ENCODE peak calls at places on chromosomes 11 and 22, in four cellular contexts. K is GM12878, G is H1, H is HepG2. A is an unnamed sample.

GRCh38 chr11:8834379-8834778 is 76.6 kb upstream of the AKIP1 start:
- DNase-seq in K (no peak), G (no peak), H (no peak), A (no peak)

GRCh38 chr11:79940165-79940564 is 499.3 kb upstream of the TENM4 start:
- DNase-seq in K (no peak), G (no peak), H (no peak), A (no peak)

GRCh38 chr11:86089659-86090058 is 20.8 kb upstream of the PICALM start:
- DNase-seq in K (no peak), G (no peak), H (no peak), A (no peak)

GRCh38 chr11:47220401-47220821 is 5.6 kb downstream of the DDB2 start:
- DNase-seq in K (no peak), G (no peak), H (peak), A (no peak)

GRCh38 chr11:110613526-110613925 is 98.7 kb downstream of the ARHGAP20 start:
- DNase-seq in K (no peak), G (no peak), H (no peak), A (no peak)

GRCh38 chr11:58907780-58908179 is 31.5 kb upstream of the GLYATL1 start:
- DNase-seq in K (no peak), G (no peak), H (no peak), A (no peak)

GRCh38 chr11:73152861-73153483 is 10.9 kb upstream of the FCHSD2 start:
- DNase-seq in K (peak), G (no peak), H (no peak), A (no peak)

GRCh38 chr11:44269369-44270351 is 40.3 kb downstream of the ALX4 start:
- DNase-seq in K (no peak), G (no peak), H (no peak), A (no peak)

GRCh38 chr11:14819596-14819995 is 72.4 kb downstream of the CYP2R1 start:
- DNase-seq in K (no peak), G (no peak), H (no peak), A (no peak)

GRCh38 chr22:42786606-42787356 is 66.1 kb upstream of the A4GALT start:
- DNase-seq in K (no peak), G (no peak), H (no peak), A (no peak)

GRCh38 chr11:14073821-14074529 is 111.5 kb downstream of the SPON1 start:
- DNase-seq in K (no peak), G (no peak), H (no peak), A (no peak)

GRCh38 chr11:62725686-62726085 is 1.6 kb downstream of the HNRNPUL2 start:
- DNase-seq in K (no peak), G (no peak), H (peak), A (no peak)

GRCh38 chr11:123473941-123474668 is 44.0 kb downstream of the GRAMD1B start:
- DNase-seq in K (no peak), G (no peak), H (no peak), A (no peak)

GRCh38 chr11:123129920-123130319 is 65.1 kb downstream of the CLMP start:
- DNase-seq in K (no peak), G (no peak), H (no peak), A (no peak)

GRCh38 chr11:38791346-38791961 is 2193.4 kb upstream of the RAG2 start:
- DNase-seq in K (no peak), G (no peak), H (peak), A (peak)

GRCh38 chr22:33129621-33130020 is 71.4 kb upstream of the SYN3 start:
- DNase-seq in K (no peak), G (no peak), H (no peak), A (no peak)

GRCh38 chr11:120329556-120329955 is 4.5 kb downstream of the TLCD5 start:
- DNase-seq in K (no peak), G (no peak), H (no peak), A (no peak)

GRCh38 chr11:35235944-35236666 is 97.1 kb downstream of the CD44 start:
- DNase-seq in K (no peak), G (no peak), H (no peak), A (no peak)

GRCh38 chr11:87352759-87353707 is 315.3 kb downstream of the TMEM135 start:
- DNase-seq in K (no peak), G (peak), H (peak), A (peak)

GRCh38 chr11:64914123-64914522 is 2.9 kb downstream of the ATG2A start:
- DNase-seq in K (no peak), G (no peak), H (no peak), A (no peak)

GRCh38 chr11:125174686-125175085 is 10.1 kb downstream of the PKNOX2 start:
- DNase-seq in K (no peak), G (no peak), H (no peak), A (no peak)

GRCh38 chr11:35983965-35984364 is 40.1 kb downstream of the LDLRAD3 start:
- DNase-seq in K (no peak), G (no peak), H (no peak), A (no peak)

GRCh38 chr11:86463120-86463519 is 88.4 kb downstream of the CCDC81 start:
- DNase-seq in K (no peak), G (no peak), H (no peak), A (no peak)

GRCh38 chr11:102850973-102851745 is 7.8 kb upstream of the MMP3 start:
- DNase-seq in K (no peak), G (no peak), H (no peak), A (no peak)

GRCh38 chr22:25160120-25160996 is 39.3 kb upstream of the CRYBB3 start:
- DNase-seq in K (no peak), G (no peak), H (no peak), A (no peak)

GRCh38 chr11:29005401-29005980 is 897.3 kb downstream of the METTL15 start:
- DNase-seq in K (no peak), G (no peak), H (peak), A (no peak)

GRCh38 chr22:26631282-26631681 is 9.5 kb downstream of the CRYBA4 start:
- DNase-seq in K (no peak), G (no peak), H (no peak), A (no peak)

GRCh38 chr11:907668-908067 is 2.9 kb downstream of the CHID1 start:
- DNase-seq in K (peak), G (no peak), H (no peak), A (no peak)

GRCh38 chr11:63720611-63721010 is 39.3 kb downstream of the RTN3 start:
- DNase-seq in K (no peak), G (no peak), H (no peak), A (no peak)

GRCh38 chr11:96154802-96155520 is 188.0 kb downstream of the MAML2 start:
- DNase-seq in K (no peak), G (no peak), H (no peak), A (no peak)

GRCh38 chr11:37788141-37788877 is 1190.3 kb upstream of the RAG2 start:
- DNase-seq in K (no peak), G (no peak), H (no peak), A (no peak)

GRCh38 chr11:121376135-121376534 is 76.0 kb upstream of the SORL1 start:
- DNase-seq in K (no peak), G (no peak), H (no peak), A (no peak)

GRCh38 chr11:12791245-12791644 is 117.0 kb downstream of the TEAD1 start:
- DNase-seq in K (no peak), G (no peak), H (no peak), A (no peak)
- TF ChIP-seq SP1 in K (no peak), G (no peak), H (no peak), A (no peak)

GRCh38 chr22:46330426-46330825 is 5.1 kb upstream of the TRMU start:
- DNase-seq in K (no peak), G (no peak), H (no peak), A (no peak)

GRCh38 chr22:46331496-46331895 is 4.0 kb upstream of the TRMU start:
- DNase-seq in K (no peak), G (no peak), H (no peak), A (no peak)

GRCh38 chr22:46328797-46329196 is 6.7 kb upstream of the TRMU start:
- DNase-seq in K (no peak), G (no peak), H (no peak), A (no peak)

GRCh38 chr22:46328066-46328465 is 7.4 kb upstream of the TRMU start:
- DNase-seq in K (no peak), G (no peak), H (no peak), A (no peak)

GRCh38 chr22:46329616-46330015 is 5.9 kb upstream of the TRMU start:
- DNase-seq in K (no peak), G (no peak), H (no peak), A (no peak)
- TF ChIP-seq SUZ12 in K (no peak), G (no peak), H (no peak), A (no peak)

DNA sequence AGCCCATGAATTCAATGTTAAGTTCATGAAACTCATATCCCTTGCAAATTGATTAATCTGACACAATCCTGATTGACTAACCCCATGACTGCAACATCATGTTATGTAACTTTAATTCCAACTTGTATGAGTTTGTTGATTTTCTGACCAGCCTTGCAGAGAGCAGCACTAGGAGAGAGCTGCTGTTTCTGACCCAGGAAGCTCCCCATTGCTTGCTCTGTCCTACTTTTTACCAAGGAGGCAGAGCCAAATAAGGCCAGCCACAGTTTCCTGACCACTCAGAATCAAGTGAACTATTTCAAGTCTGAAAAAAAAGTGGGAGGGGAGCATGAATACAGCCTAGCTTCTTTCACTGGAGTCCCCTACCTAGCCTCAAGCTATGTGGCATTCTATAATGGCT is 13.2 kb downstream of the MPZL3 start:
- DNase-seq in K (no peak), G (no peak), H (no peak), A (no peak)
- TF ChIP-seq SP1 in K (no peak), G (no peak), H (no peak), A (no peak)

DNA sequence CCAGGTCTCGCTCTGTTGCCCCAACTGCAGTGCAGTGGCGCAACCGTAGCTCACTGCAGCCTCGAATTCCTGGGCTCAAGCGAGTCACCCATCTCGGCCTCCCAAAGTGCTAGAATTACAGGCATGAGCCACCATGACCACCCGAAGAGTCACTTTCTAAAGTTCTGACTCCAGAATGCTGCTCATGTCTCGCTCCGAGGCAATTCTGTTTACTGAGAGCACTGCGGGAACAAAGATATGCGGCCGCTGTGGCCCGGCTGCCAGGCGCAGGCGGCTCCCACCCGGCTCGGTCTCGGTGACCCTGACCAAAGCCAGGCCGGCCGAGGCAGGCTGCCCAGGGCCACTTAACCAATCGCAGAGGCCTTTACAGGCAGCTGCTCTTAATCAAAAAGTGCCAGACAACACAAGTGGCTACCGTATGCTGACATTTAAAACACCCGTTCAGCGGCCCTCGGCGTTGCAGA is 78.7 kb downstream of the PHF21B start:
- DNase-seq in K (no peak), G (no peak), H (no peak), A (no peak)
- TF ChIP-seq SUZ12 in K (no peak), G (no peak), H (no peak), A (no peak)

GRCh38 chr22:37999640-38000272 is 15.4 kb upstream of the SOX10 start:
- DNase-seq in K (no peak), G (no peak), H (no peak), A (peak)
- TF ChIP-seq SP1 in K (no peak), G (no peak), H (no peak), A (no peak)

GRCh38 chr11:100512475-100512874 is 174.6 kb upstream of the ARHGAP42 start:
- DNase-seq in K (no peak), G (no peak), H (no peak), A (no peak)

GRCh38 chr11:100515087-100515486 is 172.0 kb upstream of the ARHGAP42 start:
- DNase-seq in K (no peak), G (no peak), H (no peak), A (no peak)
- TF ChIP-seq SUZ12 in K (no peak), G (no peak), H (no peak), A (no peak)

GRCh38 chr22:28869736-28870135 is 13.6 kb upstream of the ZNRF3 start:
- DNase-seq in K (no peak), G (no peak), H (no peak), A (no peak)

GRCh38 chr22:28874816-28875320 is 8.5 kb upstream of the ZNRF3 start:
- DNase-seq in K (no peak), G (no peak), H (no peak), A (no peak)

GRCh38 chr22:28874061-28874460 is 9.3 kb upstream of the ZNRF3 start:
- DNase-seq in K (no peak), G (no peak), H (no peak), A (no peak)

DNA sequence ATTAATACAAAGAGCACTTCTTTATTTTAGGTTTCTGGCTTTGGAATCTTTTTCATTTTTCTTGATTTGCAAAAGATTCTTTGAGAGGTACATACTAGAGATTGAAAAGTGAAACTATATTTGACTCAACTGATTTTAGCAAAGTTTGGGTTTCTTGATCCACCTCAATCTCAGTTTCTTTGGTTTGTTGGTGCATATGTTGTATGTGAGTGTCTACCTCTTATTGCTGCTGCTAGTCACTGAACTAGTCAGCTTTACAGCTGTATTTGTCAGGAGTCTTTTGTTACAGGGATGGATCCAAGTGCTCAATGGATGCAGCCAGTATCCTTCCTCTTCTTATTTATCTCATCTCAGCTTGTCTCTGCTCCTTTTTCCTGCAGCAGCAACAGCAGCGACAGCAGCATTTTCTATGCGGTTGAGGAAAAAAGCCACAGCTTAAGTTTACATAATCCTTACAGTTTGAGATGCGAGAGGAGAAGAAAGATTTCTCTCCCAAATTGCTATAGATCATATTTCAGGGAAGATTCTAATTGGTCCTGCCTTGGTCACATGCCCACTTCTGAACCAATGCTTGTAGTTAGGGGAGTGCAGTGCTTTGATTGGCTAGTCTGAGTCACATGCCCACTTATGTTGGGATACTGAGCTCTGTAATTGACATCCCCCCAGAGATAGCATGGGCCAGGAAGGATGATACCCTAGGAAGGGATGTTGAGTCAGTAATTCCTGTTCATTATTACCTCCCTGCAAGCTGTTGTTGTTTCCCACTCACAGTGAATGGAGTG is 10.0 kb upstream of the ZNRF3 start:
- DNase-seq in K (no peak), G (no peak), H (no peak), A (no peak)
- TF ChIP-seq SP1 in K (no peak), G (no peak), H (no peak), A (no peak)

GRCh38 chr11:107385361-107385982 is 72.2 kb downstream of the CWF19L2 start:
- DNase-seq in K (no peak), G (no peak), H (peak), A (no peak)
- TF ChIP-seq SUZ12 in K (no peak), G (no peak), H (no peak), A (no peak)

GRCh38 chr22:20885557-20886323 is 26.9 kb downstream of the SNAP29 start:
- DNase-seq in K (no peak), G (peak), H (peak), A (peak)
- TF ChIP-seq SP1 in K (no peak), G (no peak), H (no peak), A (no peak)

GRCh38 chr11:75570559-75571139 is 8.6 kb downstream of the SERPINH1 start:
- DNase-seq in K (no peak), G (no peak), H (no peak), A (no peak)

GRCh38 chr11:75572744-75573143 is 10.7 kb downstream of the SERPINH1 start:
- DNase-seq in K (no peak), G (no peak), H (no peak), A (no peak)

GRCh38 chr11:75574698-75575265 is 12.7 kb downstream of the SERPINH1 start:
- DNase-seq in K (no peak), G (no peak), H (no peak), A (no peak)

GRCh38 chr11:75568616-75569219 is 6.7 kb downstream of the SERPINH1 start:
- DNase-seq in K (no peak), G (no peak), H (no peak), A (no peak)

DNA sequence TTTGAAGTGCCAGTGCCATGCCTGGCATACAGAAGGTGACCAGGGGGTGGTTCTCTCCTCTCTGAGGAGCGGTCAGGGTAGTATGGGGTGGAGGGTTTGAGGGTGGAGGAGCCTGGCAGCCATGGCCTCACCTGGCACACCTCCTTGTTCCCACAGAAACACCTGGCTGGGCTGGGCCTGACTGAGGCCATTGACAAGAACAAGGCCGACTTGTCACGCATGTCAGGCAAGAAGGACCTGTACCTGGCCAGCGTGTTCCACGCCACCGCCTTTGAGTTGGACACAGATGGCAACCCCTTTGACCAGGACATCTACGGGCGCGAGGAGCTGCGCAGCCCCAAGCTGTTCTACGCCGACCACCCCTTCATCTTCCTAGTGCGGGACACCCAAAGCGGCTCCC is 9.6 kb downstream of the SERPINH1 start:
- DNase-seq in K (no peak), G (no peak), H (no peak), A (no peak)
- TF ChIP-seq SUZ12 in K (no peak), G (no peak), H (no peak), A (no peak)

A was measured in HEK293T.